ENCODE peak calls at places on chromosomes 3 and 15, in eight cellular contexts. One of them, this sample, is unnamed.

GRCh38 chr3:187112934-187113793 is 26.1 kb downstream of the RPL39L start:
- DNase-seq in A549: peak
- DNase-seq in fibroblast of lung: peak
- DNase-seq in HL-60: no peak
- DNase-seq in esophagus squamous epithelium: no peak
- DNase-seq in GM06990: no peak
- DNase-seq in pancreas: no peak
- DNase-seq in cardiac fibroblast: peak
- DNase-seq in this sample: no peak

GRCh38 chr3:73037369-73037699 is 24.1 kb upstream of the EBLN2 start:
- DNase-seq in cardiac fibroblast: peak
- DNase-seq in HL-60: no peak
- DNase-seq in GM06990: no peak
- DNase-seq in esophagus squamous epithelium: no peak
- DNase-seq in A549: no peak
- DNase-seq in fibroblast of lung: peak
- DNase-seq in pancreas: no peak
- DNase-seq in this sample: no peak

GRCh38 chr3:48128779-48129178 is 59.4 kb downstream of the CDC25A start:
- DNase-seq in pancreas: no peak
- DNase-seq in A549: no peak
- DNase-seq in fibroblast of lung: no peak
- DNase-seq in GM06990: no peak
- DNase-seq in esophagus squamous epithelium: no peak
- DNase-seq in HL-60: no peak
- DNase-seq in cardiac fibroblast: no peak
- DNase-seq in this sample: no peak

GRCh38 chr3:94716326-94717018 is 653.6 kb downstream of the NSUN3 start:
- DNase-seq in cardiac fibroblast: no peak
- DNase-seq in esophagus squamous epithelium: no peak
- DNase-seq in pancreas: peak
- DNase-seq in fibroblast of lung: no peak
- DNase-seq in A549: peak
- DNase-seq in HL-60: no peak
- DNase-seq in GM06990: no peak
- DNase-seq in this sample: peak

GRCh38 chr15:80990955-80991354 is 1.3 kb upstream of the MESD start:
- DNase-seq in fibroblast of lung: no peak
- DNase-seq in HL-60: no peak
- DNase-seq in pancreas: no peak
- DNase-seq in cardiac fibroblast: no peak
- DNase-seq in esophagus squamous epithelium: no peak
- DNase-seq in GM06990: no peak
- DNase-seq in A549: no peak
- DNase-seq in this sample: no peak

GRCh38 chr15:39403674-39404117 is 177.2 kb upstream of the THBS1 start:
- DNase-seq in pancreas: no peak
- DNase-seq in cardiac fibroblast: peak
- DNase-seq in GM06990: no peak
- DNase-seq in A549: peak
- DNase-seq in fibroblast of lung: peak
- DNase-seq in esophagus squamous epithelium: no peak
- DNase-seq in HL-60: no peak
- DNase-seq in this sample: no peak

GRCh38 chr3:103009609-103010008 is 574.8 kb downstream of the ZPLD1 start:
- DNase-seq in cardiac fibroblast: no peak
- DNase-seq in pancreas: no peak
- DNase-seq in HL-60: no peak
- DNase-seq in esophagus squamous epithelium: no peak
- DNase-seq in GM06990: no peak
- DNase-seq in A549: no peak
- DNase-seq in fibroblast of lung: no peak
- DNase-seq in this sample: no peak

GRCh38 chr3:164233951-164234350 is 844.3 kb downstream of the SI start:
- DNase-seq in fibroblast of lung: no peak
- DNase-seq in esophagus squamous epithelium: no peak
- DNase-seq in HL-60: no peak
- DNase-seq in GM06990: no peak
- DNase-seq in pancreas: no peak
- DNase-seq in cardiac fibroblast: no peak
- DNase-seq in A549: no peak
- DNase-seq in this sample: no peak

GRCh38 chr15:70584838-70585706 is 178.3 kb downstream of the UACA start:
- DNase-seq in HL-60: no peak
- DNase-seq in cardiac fibroblast: no peak
- DNase-seq in esophagus squamous epithelium: no peak
- DNase-seq in fibroblast of lung: peak
- DNase-seq in A549: peak
- DNase-seq in GM06990: no peak
- DNase-seq in pancreas: no peak
- DNase-seq in this sample: no peak

GRCh38 chr3:169365993-169366915 is 297.3 kb downstream of the MECOM start:
- DNase-seq in A549: no peak
- DNase-seq in GM06990: no peak
- DNase-seq in pancreas: peak
- DNase-seq in HL-60: no peak
- DNase-seq in cardiac fibroblast: no peak
- DNase-seq in esophagus squamous epithelium: no peak
- DNase-seq in fibroblast of lung: no peak
- DNase-seq in this sample: no peak

GRCh38 chr3:183980408-183980807 is 37.3 kb downstream of the ABCC5 start:
- DNase-seq in cardiac fibroblast: peak
- DNase-seq in HL-60: no peak
- DNase-seq in GM06990: no peak
- DNase-seq in A549: no peak
- DNase-seq in esophagus squamous epithelium: no peak
- DNase-seq in pancreas: peak
- DNase-seq in fibroblast of lung: no peak
- DNase-seq in this sample: no peak

GRCh38 chr3:73719877-73720276 is 95.1 kb upstream of the PDZRN3 start:
- DNase-seq in fibroblast of lung: peak
- DNase-seq in cardiac fibroblast: peak
- DNase-seq in pancreas: no peak
- DNase-seq in esophagus squamous epithelium: no peak
- DNase-seq in A549: no peak
- DNase-seq in GM06990: no peak
- DNase-seq in HL-60: no peak
- DNase-seq in this sample: peak

GRCh38 chr15:63156708-63157065 is 590 bp downstream of the RPS27L start:
- DNase-seq in GM06990: no peak
- DNase-seq in HL-60: no peak
- DNase-seq in cardiac fibroblast: peak
- DNase-seq in A549: peak
- DNase-seq in fibroblast of lung: peak
- DNase-seq in pancreas: no peak
- DNase-seq in esophagus squamous epithelium: no peak
- DNase-seq in this sample: peak

GRCh38 chr3:51501833-51502561 is 2.2 kb upstream of the DCAF1 start:
- DNase-seq in GM06990: peak
- DNase-seq in cardiac fibroblast: peak
- DNase-seq in esophagus squamous epithelium: peak
- DNase-seq in HL-60: peak
- DNase-seq in pancreas: peak
- DNase-seq in fibroblast of lung: peak
- DNase-seq in A549: peak
- DNase-seq in this sample: peak

GRCh38 chr3:173502983-173503568 is 105.5 kb downstream of the NLGN1 start:
- DNase-seq in HL-60: no peak
- DNase-seq in esophagus squamous epithelium: no peak
- DNase-seq in A549: no peak
- DNase-seq in GM06990: no peak
- DNase-seq in cardiac fibroblast: peak
- DNase-seq in pancreas: no peak
- DNase-seq in fibroblast of lung: peak
- DNase-seq in this sample: no peak

GRCh38 chr3:67524046-67524445 is 130.4 kb downstream of the SUCLG2 start:
- DNase-seq in HL-60: no peak
- DNase-seq in esophagus squamous epithelium: no peak
- DNase-seq in GM06990: no peak
- DNase-seq in cardiac fibroblast: no peak
- DNase-seq in fibroblast of lung: peak
- DNase-seq in pancreas: no peak
- DNase-seq in A549: no peak
- DNase-seq in this sample: no peak

GRCh38 chr15:78077053-78077859 is at the start of gene TBC1D2B:
- DNase-seq in fibroblast of lung: peak
- DNase-seq in A549: peak
- DNase-seq in GM06990: peak
- DNase-seq in esophagus squamous epithelium: no peak
- DNase-seq in cardiac fibroblast: peak
- DNase-seq in pancreas: peak
- DNase-seq in HL-60: no peak
- DNase-seq in this sample: peak

GRCh38 chr15:67180035-67180434 is 74.4 kb downstream of the AAGAB start:
- DNase-seq in GM06990: no peak
- DNase-seq in esophagus squamous epithelium: no peak
- DNase-seq in fibroblast of lung: no peak
- DNase-seq in HL-60: no peak
- DNase-seq in cardiac fibroblast: no peak
- DNase-seq in A549: no peak
- DNase-seq in pancreas: no peak
- DNase-seq in this sample: no peak

GRCh38 chr3:73716418-73716817 is 91.7 kb upstream of the PDZRN3 start:
- DNase-seq in HL-60: no peak
- DNase-seq in pancreas: no peak
- DNase-seq in A549: no peak
- DNase-seq in cardiac fibroblast: no peak
- DNase-seq in fibroblast of lung: peak
- DNase-seq in esophagus squamous epithelium: no peak
- DNase-seq in GM06990: no peak
- DNase-seq in this sample: no peak

GRCh38 chr3:108053025-108053424 is 37.8 kb downstream of the CD47 start:
- DNase-seq in esophagus squamous epithelium: no peak
- DNase-seq in pancreas: no peak
- DNase-seq in cardiac fibroblast: no peak
- DNase-seq in A549: no peak
- DNase-seq in GM06990: no peak
- DNase-seq in fibroblast of lung: no peak
- DNase-seq in HL-60: no peak
- DNase-seq in this sample: no peak

GRCh38 chr15:78321041-78321570 is 19.0 kb upstream of the CRABP1 start:
- DNase-seq in pancreas: no peak
- DNase-seq in cardiac fibroblast: no peak
- DNase-seq in GM06990: no peak
- DNase-seq in esophagus squamous epithelium: no peak
- DNase-seq in fibroblast of lung: no peak
- DNase-seq in HL-60: no peak
- DNase-seq in A549: no peak
- DNase-seq in this sample: no peak

GRCh38 chr3:11510001-11510760 is 133.5 kb downstream of the VGLL4 start:
- DNase-seq in GM06990: no peak
- DNase-seq in HL-60: no peak
- DNase-seq in esophagus squamous epithelium: no peak
- DNase-seq in cardiac fibroblast: no peak
- DNase-seq in A549: no peak
- DNase-seq in pancreas: no peak
- DNase-seq in fibroblast of lung: no peak
- DNase-seq in this sample: no peak
- H3K4me3 ChIP-seq in GM06990: no peak
- H3K4me3 ChIP-seq in HL-60: no peak
- H3K4me3 ChIP-seq in esophagus squamous epithelium: no peak
- H3K4me3 ChIP-seq in cardiac fibroblast: no peak
- H3K4me3 ChIP-seq in A549: no peak
- H3K4me3 ChIP-seq in pancreas: no peak
- H3K4me3 ChIP-seq in fibroblast of lung: no peak
- H3K4me3 ChIP-seq in this sample: no peak

DNA sequence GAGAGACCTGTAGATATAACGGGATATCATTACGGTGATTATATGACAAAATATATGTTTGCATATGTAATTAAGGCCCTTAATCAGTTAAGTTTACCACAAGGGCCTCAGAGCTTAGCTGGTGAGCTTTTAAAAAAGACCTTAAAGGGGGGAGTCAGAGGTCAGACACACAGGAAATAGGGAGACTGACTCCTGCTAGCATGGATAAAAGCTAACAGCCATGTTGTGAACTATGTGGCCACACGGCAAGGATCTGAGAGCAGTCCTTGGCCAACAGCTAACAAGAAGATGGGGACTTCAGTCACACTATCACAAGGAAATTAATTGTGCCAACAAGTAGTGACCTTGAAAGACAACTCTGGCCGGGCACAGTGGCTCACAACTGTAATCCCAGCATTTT is 3.1 kb downstream of the STAG1 start:
- DNase-seq in pancreas: no peak
- DNase-seq in fibroblast of lung: no peak
- DNase-seq in GM06990: no peak
- DNase-seq in HL-60: no peak
- DNase-seq in esophagus squamous epithelium: no peak
- DNase-seq in A549: no peak
- DNase-seq in cardiac fibroblast: no peak
- DNase-seq in this sample: no peak
- H3K4me3 ChIP-seq in pancreas: no peak
- H3K4me3 ChIP-seq in fibroblast of lung: no peak
- H3K4me3 ChIP-seq in GM06990: no peak
- H3K4me3 ChIP-seq in HL-60: no peak
- H3K4me3 ChIP-seq in esophagus squamous epithelium: no peak
- H3K4me3 ChIP-seq in A549: no peak
- H3K4me3 ChIP-seq in cardiac fibroblast: no peak
- H3K4me3 ChIP-seq in this sample: no peak

GRCh38 chr15:91855684-91856553 is 2.4 kb downstream of the SLCO3A1 start:
- DNase-seq in HL-60: no peak
- DNase-seq in pancreas: no peak
- DNase-seq in A549: peak
- DNase-seq in GM06990: peak
- DNase-seq in cardiac fibroblast: no peak
- DNase-seq in fibroblast of lung: no peak
- DNase-seq in esophagus squamous epithelium: no peak
- DNase-seq in this sample: peak

GRCh38 chr15:91853501-91853967 is at the start of gene SLCO3A1:
- DNase-seq in esophagus squamous epithelium: no peak
- DNase-seq in cardiac fibroblast: peak
- DNase-seq in A549: peak
- DNase-seq in pancreas: peak
- DNase-seq in fibroblast of lung: peak
- DNase-seq in GM06990: peak
- DNase-seq in HL-60: peak
- DNase-seq in this sample: peak

GRCh38 chr15:91857224-91857585 is 3.7 kb downstream of the SLCO3A1 start:
- DNase-seq in esophagus squamous epithelium: no peak
- DNase-seq in HL-60: no peak
- DNase-seq in fibroblast of lung: no peak
- DNase-seq in GM06990: no peak
- DNase-seq in A549: no peak
- DNase-seq in pancreas: no peak
- DNase-seq in cardiac fibroblast: no peak
- DNase-seq in this sample: no peak

GRCh38 chr15:91853968-91854943 is 748 bp downstream of the SLCO3A1 start:
- DNase-seq in GM06990: no peak
- DNase-seq in cardiac fibroblast: peak
- DNase-seq in A549: peak
- DNase-seq in HL-60: peak
- DNase-seq in pancreas: peak
- DNase-seq in esophagus squamous epithelium: no peak
- DNase-seq in fibroblast of lung: peak
- DNase-seq in this sample: peak

GRCh38 chr15:91855241-91855640 is 1.7 kb downstream of the SLCO3A1 start:
- DNase-seq in HL-60: no peak
- DNase-seq in A549: no peak
- DNase-seq in fibroblast of lung: no peak
- DNase-seq in cardiac fibroblast: no peak
- DNase-seq in GM06990: no peak
- DNase-seq in pancreas: no peak
- DNase-seq in esophagus squamous epithelium: no peak
- DNase-seq in this sample: no peak
- H3K4me3 ChIP-seq in HL-60: peak
- H3K4me3 ChIP-seq in A549: no peak
- H3K4me3 ChIP-seq in fibroblast of lung: no peak
- H3K4me3 ChIP-seq in cardiac fibroblast: no peak
- H3K4me3 ChIP-seq in GM06990: no peak
- H3K4me3 ChIP-seq in pancreas: no peak
- H3K4me3 ChIP-seq in esophagus squamous epithelium: peak
- H3K4me3 ChIP-seq in this sample: no peak

GRCh38 chr3:192887047-192887446 is 30.6 kb downstream of the MB21D2 start:
- DNase-seq in A549: peak
- DNase-seq in cardiac fibroblast: peak
- DNase-seq in esophagus squamous epithelium: no peak
- DNase-seq in pancreas: no peak
- DNase-seq in fibroblast of lung: peak
- DNase-seq in GM06990: no peak
- DNase-seq in HL-60: no peak
- DNase-seq in this sample: no peak
- H3K4me3 ChIP-seq in A549: peak
- H3K4me3 ChIP-seq in cardiac fibroblast: no peak
- H3K4me3 ChIP-seq in esophagus squamous epithelium: no peak
- H3K4me3 ChIP-seq in pancreas: no peak
- H3K4me3 ChIP-seq in fibroblast of lung: no peak
- H3K4me3 ChIP-seq in GM06990: peak
- H3K4me3 ChIP-seq in HL-60: no peak
- H3K4me3 ChIP-seq in this sample: no peak

This sample was measured in transverse colon.